ENCODE peak calls at places on chromosomes 11 and 22, in six cellular contexts. Q is SJCRH30, X is fibroblast of lung, D is heart left ventricle, Z is ascending aorta, G is PC-3. V is an unnamed sample. For H3K4me1 and H3K9me3, the result is how much of the 10 kb centered on the place peaks cover.

GRCh38 chr11:73530109-73530508 is 67.8 kb downstream of the FAM168A start:
- DNase-seq in X (no peak), D (no peak), Z (no peak), Q (no peak), G (no peak), V (no peak)

GRCh38 chr11:1109101-1109917 is 34.6 kb downstream of the MUC2 start:
- DNase-seq in Q (no peak), G (no peak), Z (no peak), D (no peak), X (no peak), V (no peak)

GRCh38 chr11:128455766-128456165 is 131.6 kb downstream of the ETS1 start:
- DNase-seq in Q (no peak), D (no peak), Z (no peak), G (no peak), X (no peak), V (no peak)

GRCh38 chr11:58771458-58771855 is 39.7 kb upstream of the GLYAT start:
- DNase-seq in G (peak), Q (no peak), Z (no peak), X (no peak), D (no peak), V (no peak)

GRCh38 chr11:6418958-6419611 is at the start of gene APBB1:
- DNase-seq in X (peak), D (peak), Q (peak), Z (no peak), G (peak), V (peak)

GRCh38 chr11:67238894-67239794 is 27.1 kb upstream of the GRK2 start:
- DNase-seq in Z (no peak), X (no peak), D (no peak), G (peak), Q (no peak), V (no peak)

GRCh38 chr11:127624455-127624854 is 623.9 kb upstream of the KIRREL3 start:
- DNase-seq in X (peak), D (peak), Z (no peak), G (no peak), Q (no peak), V (no peak)

GRCh38 chr11:4606231-4607015 is 1.6 kb downstream of the TRIM68 start:
- DNase-seq in D (no peak), Z (no peak), Q (no peak), G (peak), X (peak), V (peak)

GRCh38 chr22:20571531-20572007 is 64.2 kb downstream of the MED15 start:
- DNase-seq in D (no peak), X (peak), Q (peak), G (peak), Z (no peak), V (no peak)

GRCh38 chr11:130042093-130042591 is 27.6 kb upstream of the APLP2 start:
- DNase-seq in X (peak), G (peak), Z (no peak), Q (no peak), D (no peak), V (no peak)

GRCh38 chr11:292211-293121 is 3.5 kb downstream of the PGGHG start:
- DNase-seq in X (no peak), G (no peak), Z (no peak), Q (no peak), D (peak), V (no peak)

GRCh38 chr11:63573881-63574855 is 11.0 kb upstream of the PLAAT2 start:
- DNase-seq in G (no peak), Z (no peak), X (peak), D (peak), Q (peak), V (peak)

GRCh38 chr22:37990302-37990701 is 5.9 kb upstream of the SOX10 start:
- DNase-seq in Z (no peak), X (no peak), D (peak), G (no peak), Q (no peak), V (no peak)

GRCh38 chr11:61815790-61816735 is 740 bp downstream of the FADS1 start:
- DNase-seq in D (peak), Z (peak), X (peak), G (peak), Q (peak), V (peak)

GRCh38 chr11:108340958-108341357 is 118.1 kb downstream of the ATM start:
- DNase-seq in D (no peak), G (peak), Z (no peak), X (no peak), Q (no peak), V (peak)

GRCh38 chr11:130451261-130452019 is 3.0 kb downstream of the ADAMTS15 start:
- DNase-seq in Z (no peak), G (peak), X (peak), Q (no peak), D (peak), V (no peak)

GRCh38 chr11:26556582-26556981 is 15.5 kb downstream of the MUC15 start:
- DNase-seq in Z (no peak), D (no peak), X (no peak), Q (no peak), G (no peak), V (no peak)

GRCh38 chr11:15923169-15923568 is 433.2 kb downstream of the SOX6 start:
- DNase-seq in Q (no peak), Z (no peak), D (no peak), G (no peak), X (no peak), V (no peak)

GRCh38 chr11:88179141-88179540 is 3.9 kb upstream of the RAB38 start:
- DNase-seq in Z (no peak), X (peak), Q (no peak), D (no peak), G (peak), V (no peak)

GRCh38 chr11:88178211-88178610 is 3.0 kb upstream of the RAB38 start:
- DNase-seq in G (no peak), X (peak), Z (no peak), D (no peak), Q (no peak), V (no peak)

GRCh38 chr11:88179966-88180629 is 4.9 kb upstream of the RAB38 start:
- DNase-seq in X (peak), G (peak), Z (no peak), Q (no peak), D (no peak), V (peak)

GRCh38 chr11:88183233-88183632 is 8.0 kb upstream of the RAB38 start:
- DNase-seq in X (no peak), Z (no peak), Q (no peak), G (no peak), D (no peak), V (no peak)

GRCh38 chr11:88181776-88182175 is 6.5 kb upstream of the RAB38 start:
- DNase-seq in D (no peak), G (peak), Q (no peak), X (no peak), Z (no peak), V (peak)
- H3K4me1 ChIP-seq in D (under half), G (under half), Q (under half), X (under half), Z (under half), V (under half)

GRCh38 chr22:47759909-47760308 is 997.5 kb downstream of the TBC1D22A start:
- DNase-seq in D (no peak), Q (no peak), Z (no peak), X (no peak), G (no peak), V (no peak)

GRCh38 chr22:47767403-47767802 is 1005.0 kb downstream of the TBC1D22A start:
- DNase-seq in G (no peak), Q (no peak), D (no peak), Z (no peak), X (no peak), V (no peak)

GRCh38 chr22:47757741-47758140 is 995.3 kb downstream of the TBC1D22A start:
- DNase-seq in Q (no peak), D (no peak), X (no peak), G (no peak), Z (no peak), V (no peak)

GRCh38 chr22:47765757-47766156 is 1003.3 kb downstream of the TBC1D22A start:
- DNase-seq in Q (no peak), Z (no peak), X (no peak), G (no peak), D (no peak), V (no peak)

GRCh38 chr22:47762141-47762540 is 999.7 kb downstream of the TBC1D22A start:
- DNase-seq in Q (no peak), Z (no peak), G (no peak), X (no peak), D (no peak), V (no peak)
- H3K9me3 ChIP-seq in Q (under half), Z (under half), G (under half), X (under half), D (under half), V (under half)

GRCh38 chr11:46122955-46123354 is 1.7 kb upstream of the PHF21A start:
- DNase-seq in Q (no peak), D (no peak), G (peak), Z (no peak), X (peak), V (no peak)
- H3K4me3 ChIP-seq in Q (peak), D (no peak), G (peak), Z (peak), X (peak), V (no peak)

GRCh38 chr11:35579557-35580396 is 38.5 kb upstream of the FJX1 start:
- DNase-seq in Q (peak), Z (no peak), G (peak), D (no peak), X (peak), V (no peak)
- H3K4me1 ChIP-seq in Q (under half), Z (under half), G (under half), D (under half), X (under half), V (under half)

GRCh38 chr22:49323751-49324415 is 503.8 kb downstream of the BRD1 start:
- DNase-seq in D (no peak), G (no peak), X (no peak), Z (no peak), Q (no peak), V (no peak)
- H3K9me3 ChIP-seq in D (under half), G (under half), X (under half), Z (under half), Q (under half), V (under half)

GRCh38 chr11:22779850-22780249 is 49.8 kb downstream of the SVIP start:
- DNase-seq in Z (no peak), G (no peak), D (no peak), X (no peak), Q (no peak), V (no peak)

GRCh38 chr11:22774716-22775115 is 54.9 kb downstream of the SVIP start:
- DNase-seq in D (no peak), Q (no peak), Z (no peak), G (no peak), X (no peak), V (no peak)

GRCh38 chr11:22780914-22781593 is 48.5 kb downstream of the SVIP start:
- DNase-seq in Z (no peak), Q (no peak), X (no peak), D (no peak), G (no peak), V (no peak)

GRCh38 chr11:22778642-22779041 is 51.0 kb downstream of the SVIP start:
- DNase-seq in X (no peak), Z (no peak), D (no peak), Q (no peak), G (no peak), V (no peak)

GRCh38 chr11:22775248-22775647 is 54.4 kb downstream of the SVIP start:
- DNase-seq in Q (no peak), D (no peak), G (no peak), X (no peak), Z (no peak), V (no peak)
- H3K4me3 ChIP-seq in Q (no peak), D (no peak), G (no peak), X (no peak), Z (no peak), V (no peak)

GRCh38 chr11:94771951-94772350 is 3.8 kb downstream of the AMOTL1 start:
- DNase-seq in Z (no peak), Q (no peak), G (no peak), D (no peak), X (no peak), V (no peak)
- H3K4me1 ChIP-seq in Z (under half), Q (under half), G (half or more), D (half or more), X (under half), V (under half)

GRCh38 chr11:54558919-54559318 is 44.9 kb downstream of the OR4C46 start:
- DNase-seq in G (peak), D (no peak), Z (no peak), X (no peak), Q (peak), V (no peak)
- H3K9me3 ChIP-seq in G (under half), D (under half), Z (under half), X (under half), Q (under half), V (under half)

V was measured in prostate gland.